ENCODE peak calls at places on chromosomes 3 and 15, in seven cellular contexts. A is H54, U is HepG2, R is prostate gland, P is thyroid gland, N is gastrocnemius medialis, S is stomach. F is an unnamed sample.

GRCh38 chr3:143865302-143865701 is 17.0 kb upstream of the SLC9A9 start:
- DNase-seq in A (no peak), P (no peak), S (no peak), R (no peak), N (no peak), U (no peak), F (no peak)

GRCh38 chr3:8646313-8646938 is 1.8 kb upstream of the SSUH2 start:
- DNase-seq in A (no peak), S (no peak), P (no peak), U (no peak), R (no peak), N (no peak), F (no peak)

GRCh38 chr3:35817212-35817611 is 177.9 kb downstream of the ARPP21 start:
- DNase-seq in N (no peak), S (no peak), R (no peak), P (no peak), A (no peak), U (no peak), F (no peak)

GRCh38 chr3:188796122-188796631 is 375.6 kb upstream of the TPRG1 start:
- DNase-seq in N (no peak), S (no peak), U (no peak), P (no peak), A (no peak), R (no peak), F (no peak)

GRCh38 chr3:130932979-130933378 is 39.1 kb downstream of the ATP2C1 start:
- DNase-seq in R (no peak), S (no peak), N (no peak), U (no peak), A (no peak), P (no peak), F (no peak)

GRCh38 chr15:31815411-31816155 is 214.7 kb upstream of the CHRNA7 start:
- DNase-seq in S (no peak), U (no peak), A (no peak), P (peak), N (no peak), R (no peak), F (no peak)

GRCh38 chr3:72288955-72289707 is 504.2 kb upstream of the PROK2 start:
- DNase-seq in S (peak), R (peak), U (no peak), A (no peak), N (no peak), P (peak), F (peak)

GRCh38 chr3:182284793-182285192 is 508.5 kb upstream of the ATP11B start:
- DNase-seq in N (no peak), A (no peak), U (no peak), S (peak), P (no peak), R (peak), F (no peak)

GRCh38 chr15:76964157-76964556 is 30.8 kb upstream of the PSTPIP1 start:
- DNase-seq in P (no peak), A (no peak), S (no peak), U (no peak), N (no peak), R (no peak), F (no peak)

GRCh38 chr3:40096561-40097506 is 212.7 kb upstream of the EIF1B start:
- DNase-seq in P (peak), S (peak), U (no peak), N (no peak), A (no peak), R (peak), F (no peak)

GRCh38 chr3:31879365-31879764 is 101.7 kb downstream of the OSBPL10 start:
- DNase-seq in P (no peak), S (no peak), N (no peak), A (no peak), U (no peak), R (no peak), F (no peak)

GRCh38 chr3:10285742-10286524 is 6.8 kb downstream of the GHRL start:
- DNase-seq in P (no peak), R (no peak), S (no peak), N (no peak), U (no peak), A (no peak), F (no peak)

GRCh38 chr15:63892794-63893441 is 59.2 kb upstream of the HERC1 start:
- DNase-seq in A (no peak), R (no peak), U (no peak), S (peak), P (peak), N (no peak), F (no peak)

GRCh38 chr3:192930585-192930984 is 12.9 kb upstream of the MB21D2 start:
- DNase-seq in N (no peak), S (no peak), R (no peak), A (no peak), U (no peak), P (no peak), F (no peak)

GRCh38 chr15:34583399-34584320 is at the start of gene GOLGA8B:
- DNase-seq in P (peak), S (peak), U (peak), R (peak), A (peak), N (peak), F (peak)

GRCh38 chr3:122052968-122053367 is 2.2 kb upstream of the CD86 start:
- DNase-seq in U (no peak), P (no peak), A (no peak), R (no peak), S (no peak), N (no peak), F (no peak)

GRCh38 chr3:122057676-122058075 is 2.5 kb downstream of the CD86 start:
- DNase-seq in U (no peak), A (no peak), R (no peak), S (no peak), N (no peak), P (no peak), F (no peak)

GRCh38 chr3:122060044-122060694 is 5.0 kb downstream of the CD86 start:
- DNase-seq in U (no peak), R (no peak), A (no peak), S (no peak), N (no peak), P (no peak), F (no peak)

GRCh38 chr3:122058294-122058693 is 3.1 kb downstream of the CD86 start:
- DNase-seq in R (no peak), A (no peak), S (no peak), N (no peak), U (no peak), P (no peak), F (no peak)

GRCh38 chr3:122055215-122055614 is at the start of gene CD86:
- DNase-seq in U (no peak), A (no peak), N (no peak), R (no peak), S (no peak), P (no peak), F (no peak)
- TF ChIP-seq POLR2A in U (no peak), A (no peak), N (peak), R (no peak), S (no peak), P (no peak), F (no peak)

DNA sequence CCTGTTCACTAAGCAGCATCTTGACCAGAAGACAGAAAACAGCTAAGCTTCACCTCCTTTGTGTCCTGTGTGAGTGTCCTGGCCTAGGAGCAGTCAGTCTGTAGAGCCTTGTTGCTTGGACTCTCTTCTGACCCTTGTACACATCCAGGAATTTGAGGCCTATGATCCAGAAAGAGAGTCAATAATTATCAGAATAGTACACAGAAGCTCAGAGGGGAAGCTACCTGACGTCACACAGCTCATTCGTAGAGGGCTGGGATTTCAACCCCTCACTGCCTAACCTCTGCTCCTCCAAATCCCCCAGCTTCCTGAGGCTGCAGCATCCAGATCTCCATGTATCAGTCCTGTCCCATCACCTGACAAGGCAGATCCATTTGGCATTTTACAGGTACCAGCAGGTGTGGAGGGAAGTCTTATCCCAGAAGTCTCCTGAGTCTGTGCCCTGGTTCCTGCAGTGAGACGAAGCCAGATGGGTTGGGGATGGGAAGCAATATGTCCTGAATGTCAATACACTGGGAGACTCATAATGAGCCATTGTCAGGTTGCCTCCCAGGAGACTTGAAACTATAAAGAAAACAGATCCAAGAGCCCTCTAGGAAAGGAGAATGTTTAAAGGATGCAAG is 203.1 kb downstream of the MINAR1 start:
- DNase-seq in U (peak), R (no peak), A (no peak), P (no peak), N (no peak), S (no peak), F (no peak)
- TF ChIP-seq POLR2A in U (peak), R (no peak), A (no peak), P (no peak), N (no peak), S (no peak), F (no peak)

DNA sequence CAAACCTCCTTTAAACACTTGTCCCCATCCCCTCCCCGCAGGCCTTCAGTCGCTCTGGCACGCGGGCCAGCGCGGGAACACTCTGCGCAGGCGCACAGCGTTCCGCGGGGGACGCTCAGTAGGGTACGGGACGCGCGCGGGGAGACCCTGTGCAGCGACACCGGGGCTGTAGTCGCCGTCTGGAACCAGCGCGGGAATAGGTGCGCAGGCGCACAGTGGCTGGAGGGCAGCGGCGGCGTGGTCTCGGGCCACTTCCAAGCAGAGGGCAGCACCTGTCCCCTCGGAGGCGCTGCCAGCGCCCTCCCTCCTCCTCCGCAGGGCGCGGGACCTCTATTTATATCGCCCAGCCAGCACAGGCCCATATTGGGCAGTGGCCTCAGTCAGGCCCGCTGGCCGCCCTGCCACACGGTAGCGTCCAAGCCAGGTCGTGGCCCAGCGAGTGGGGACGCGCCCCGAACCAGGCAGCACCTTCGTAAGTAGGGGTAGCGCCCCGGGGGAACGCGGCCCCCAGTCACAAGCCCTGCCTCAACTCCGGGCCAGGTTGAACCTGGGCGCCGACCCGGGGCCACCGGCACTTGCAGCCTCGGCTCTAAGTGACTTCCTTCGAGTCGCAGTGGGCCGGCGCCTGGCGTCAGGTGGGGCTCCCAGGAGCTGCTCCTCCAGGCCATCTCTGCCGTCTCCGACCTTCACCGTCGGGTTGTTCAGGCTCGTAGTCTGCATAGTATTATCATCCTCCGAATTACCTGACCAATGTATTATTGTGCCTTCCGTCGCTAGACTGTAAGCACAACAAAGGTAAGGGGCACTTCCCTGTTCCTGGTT is at the start of gene KBTBD12:
- DNase-seq in R (no peak), N (peak), S (peak), P (peak), A (no peak), U (no peak), F (peak)
- TF ChIP-seq POLR2A in R (no peak), N (peak), S (no peak), P (no peak), A (no peak), U (no peak), F (no peak)

GRCh38 chr15:81309647-81310460 is 14.1 kb downstream of the STARD5 start:
- DNase-seq in A (no peak), S (no peak), N (no peak), P (no peak), R (no peak), U (no peak), F (no peak)
- TF ChIP-seq POLR2A in A (no peak), S (no peak), N (no peak), P (no peak), R (no peak), U (no peak), F (no peak)

GRCh38 chr3:74897006-74897405 is 282.5 kb upstream of the CNTN3 start:
- DNase-seq in N (no peak), R (no peak), P (no peak), S (no peak), A (peak), U (no peak), F (no peak)
- TF ChIP-seq POLR2A in N (no peak), R (no peak), P (no peak), S (no peak), A (no peak), U (no peak), F (no peak)

DNA sequence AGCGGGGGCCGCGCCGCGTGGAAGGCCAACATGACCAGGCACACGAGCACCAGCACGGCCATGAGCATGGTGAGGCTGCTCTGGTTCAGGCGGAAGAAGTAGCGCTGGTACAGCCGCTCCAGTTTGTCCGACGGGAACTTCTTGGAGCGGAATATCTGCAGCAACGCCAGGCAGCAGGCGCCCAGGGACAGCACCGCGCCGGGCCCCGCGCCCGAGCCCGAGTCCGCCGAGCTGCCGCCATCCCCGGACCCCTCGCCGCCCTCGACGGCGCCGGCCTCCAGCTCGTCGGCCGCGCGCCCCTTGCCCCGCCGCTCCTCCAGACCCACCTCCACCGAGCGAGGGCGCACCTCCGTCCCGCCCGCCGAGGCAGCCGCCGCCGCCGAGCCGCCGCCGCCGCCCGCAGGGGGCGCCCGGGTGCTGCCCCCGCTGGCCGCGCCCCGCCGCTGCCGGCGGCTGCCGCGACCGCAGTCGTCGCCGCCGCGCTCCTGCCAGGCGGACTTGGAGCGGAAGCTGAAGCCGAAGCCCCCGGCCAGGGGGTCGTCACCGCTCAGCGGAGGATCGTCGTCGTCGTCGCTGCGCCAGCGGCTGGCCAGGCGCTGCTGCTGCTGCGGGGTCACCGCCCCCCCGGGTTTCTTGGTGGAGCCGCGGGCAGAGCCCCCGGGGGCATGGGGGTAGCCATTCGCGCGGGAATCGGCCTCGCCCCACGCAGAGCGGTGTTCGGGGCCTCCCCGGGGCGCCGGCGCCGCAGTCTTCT is 964 bp downstream of the ADCY5 start:
- DNase-seq in R (no peak), S (peak), P (no peak), A (no peak), U (no peak), N (no peak), F (peak)
- TF ChIP-seq POLR2A in R (no peak), S (no peak), P (no peak), A (no peak), U (no peak), N (no peak), F (no peak)

GRCh38 chr3:16067837-16068471 is 106.5 kb upstream of the GALNT15 start:
- DNase-seq in A (no peak), S (no peak), N (no peak), U (no peak), P (no peak), R (no peak), F (no peak)
- TF ChIP-seq POLR2A in A (no peak), S (no peak), N (no peak), U (no peak), P (no peak), R (no peak), F (no peak)

DNA sequence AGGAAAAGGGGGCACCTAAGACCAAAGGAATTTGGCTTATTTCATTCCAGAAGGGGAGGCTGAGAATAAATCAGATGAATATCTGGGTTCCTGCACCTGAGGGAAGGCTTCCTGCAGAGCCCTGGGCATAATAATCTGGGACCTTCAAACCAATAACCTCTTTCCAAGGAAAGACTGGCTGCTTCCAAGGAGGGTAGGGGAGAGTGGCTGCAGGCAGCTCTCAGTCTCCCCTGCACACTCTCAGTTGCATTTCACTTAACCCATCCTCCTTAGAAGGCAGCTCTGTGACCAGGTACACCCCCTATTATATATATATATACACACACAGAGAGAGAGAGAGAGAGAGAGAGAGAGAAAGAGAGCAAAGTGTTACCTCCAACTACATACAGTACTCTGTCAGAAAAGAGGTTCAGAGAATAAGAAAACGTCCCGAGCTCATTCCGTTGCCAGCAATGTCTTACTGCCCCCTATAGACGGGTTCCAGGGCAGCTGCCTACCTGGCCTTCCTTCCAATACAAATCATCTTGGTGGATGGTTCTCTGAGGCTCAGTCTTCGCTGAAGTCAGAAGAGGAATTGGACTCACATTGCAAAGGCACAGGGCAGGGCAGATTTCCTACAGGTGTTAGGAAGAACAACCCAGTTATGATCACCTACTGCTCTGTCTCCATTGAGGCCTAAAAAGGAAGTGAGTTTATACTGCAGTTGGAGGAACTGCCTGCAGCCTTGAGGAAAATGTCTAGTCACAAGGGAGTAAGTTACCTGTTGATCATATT is 26.1 kb downstream of the CAPN3 start:
- DNase-seq in U (peak), N (peak), P (peak), S (peak), A (peak), R (no peak), F (peak)
- TF ChIP-seq POLR2A in U (no peak), N (no peak), P (no peak), S (no peak), A (no peak), R (no peak), F (no peak)

DNA sequence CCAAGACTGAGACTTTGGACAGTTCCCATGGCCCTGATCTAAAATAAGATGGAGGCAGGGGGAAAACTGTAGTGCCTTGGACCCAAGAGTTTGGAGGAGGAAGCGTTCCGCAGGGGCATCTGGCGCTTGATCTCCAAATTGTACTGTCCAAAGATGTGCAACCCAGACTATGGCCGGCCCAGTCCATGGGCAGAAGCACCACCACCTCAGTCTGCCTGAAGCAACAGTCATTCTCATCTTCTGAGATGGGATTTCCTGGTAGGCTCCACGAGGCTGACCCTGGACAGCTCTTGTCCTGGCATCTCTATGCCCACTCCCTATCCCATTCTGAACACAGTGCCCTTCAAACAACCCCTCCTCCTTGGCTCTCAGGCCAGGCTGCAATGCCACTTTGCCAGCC is 3.6 kb downstream of the INSYN1 start:
- DNase-seq in A (no peak), S (no peak), U (no peak), P (no peak), N (no peak), R (no peak), F (no peak)
- TF ChIP-seq POLR2A in A (no peak), S (no peak), U (no peak), P (no peak), N (no peak), R (no peak), F (no peak)

DNA sequence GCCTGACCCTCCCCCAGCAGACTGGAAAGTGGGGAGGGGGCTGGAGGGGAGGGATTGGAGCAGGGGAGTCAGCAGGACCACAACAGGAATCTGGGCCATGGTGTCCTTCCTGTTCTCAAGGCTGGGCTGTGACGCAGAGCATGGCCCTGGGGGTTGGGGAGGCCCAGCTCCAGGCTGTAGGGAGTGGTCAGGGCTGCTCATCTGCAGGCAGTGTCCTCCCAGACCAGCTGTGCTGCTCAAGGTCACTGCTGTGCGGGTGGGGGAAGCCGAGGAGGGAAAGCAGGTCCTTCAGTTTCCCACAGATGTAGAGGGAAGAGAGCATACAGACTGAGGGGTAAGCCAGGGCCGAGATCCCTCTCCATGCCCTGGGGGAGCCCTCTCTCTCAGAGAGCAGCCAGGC is 40.7 kb downstream of the CYP11A1 start:
- DNase-seq in A (no peak), S (no peak), N (no peak), R (no peak), P (no peak), U (no peak), F (no peak)
- TF ChIP-seq POLR2A in A (no peak), S (no peak), N (no peak), R (no peak), P (no peak), U (no peak), F (no peak)

F was measured in erythroblast.